ENCODE peak calls at places on chromosomes 6 and 20, in five cellular contexts. W is HL-60, F is SJSA1, V is A549, G is stomach. E is an unnamed sample.

GRCh38 chr20:57473246-57474042 is 51.5 kb downstream of the CTCFL start:
- DNase-seq in G (no peak), W (peak; percentile 90), V (no peak), F (no peak), E (no peak)

GRCh38 chr6:85569323-85569722 is 24.3 kb downstream of the SNX14 start:
- DNase-seq in V (no peak), G (no peak), F (no peak), W (no peak), E (no peak)

GRCh38 chr6:87197547-87197946 is 42.2 kb downstream of the ZNF292 start:
- DNase-seq in G (no peak), W (no peak), F (no peak), V (no peak), E (no peak)

GRCh38 chr6:149921361-149921760 is 1.6 kb downstream of the RAET1G start:
- DNase-seq in F (no peak), V (no peak), G (no peak), W (no peak), E (no peak)

GRCh38 chr20:57772349-57772964 is 62.6 kb upstream of the PMEPA1 start:
- DNase-seq in F (peak; percentile 79), W (no peak), G (no peak), V (peak; percentile 94), E (peak; percentile 17)

GRCh38 chr6:134253681-134254080 is 64.2 kb downstream of the SGK1 start:
- DNase-seq in F (no peak), W (no peak), V (no peak), G (no peak), E (no peak)

GRCh38 chr6:168774381-168774780 is 333.4 kb downstream of the SMOC2 start:
- DNase-seq in V (no peak), W (no peak), F (no peak), G (no peak), E (no peak)

GRCh38 chr6:44270526-44271405 is 516 bp downstream of the TMEM151B start:
- DNase-seq in F (no peak), W (no peak), G (no peak), V (no peak), E (no peak)

GRCh38 chr20:4006640-4007039 is 8.7 kb downstream of the RNF24 start:
- DNase-seq in G (peak; percentile 80), V (no peak), W (no peak), F (no peak), E (no peak)

GRCh38 chr6:7507600-7507999 is 33.9 kb upstream of the DSP start:
- DNase-seq in G (no peak), F (no peak), W (no peak), V (no peak), E (no peak)

GRCh38 chr20:6265204-6265904 is 142.5 kb upstream of the FERMT1 start:
- DNase-seq in G (no peak), F (peak; percentile 24), W (no peak), V (peak; percentile 8), E (no peak)

GRCh38 chr6:17413313-17413750 is 19.9 kb downstream of the CAP2 start:
- DNase-seq in F (peak; percentile 71), G (no peak), V (no peak), W (no peak), E (no peak)

GRCh38 chr20:49486064-49486463 is 3.6 kb upstream of the KCNB1 start:
- DNase-seq in G (no peak), F (no peak), W (no peak), V (no peak), E (no peak)

GRCh38 chr6:166633732-166634535 is 6.9 kb upstream of the RPS6KA2 start:
- DNase-seq in V (no peak), G (no peak), F (no peak), W (peak; percentile 46), E (no peak)

GRCh38 chr6:53124131-53124800 is 24.4 kb downstream of the GCM1 start:
- DNase-seq in F (no peak), G (no peak), V (no peak), W (no peak), E (no peak)

DNA sequence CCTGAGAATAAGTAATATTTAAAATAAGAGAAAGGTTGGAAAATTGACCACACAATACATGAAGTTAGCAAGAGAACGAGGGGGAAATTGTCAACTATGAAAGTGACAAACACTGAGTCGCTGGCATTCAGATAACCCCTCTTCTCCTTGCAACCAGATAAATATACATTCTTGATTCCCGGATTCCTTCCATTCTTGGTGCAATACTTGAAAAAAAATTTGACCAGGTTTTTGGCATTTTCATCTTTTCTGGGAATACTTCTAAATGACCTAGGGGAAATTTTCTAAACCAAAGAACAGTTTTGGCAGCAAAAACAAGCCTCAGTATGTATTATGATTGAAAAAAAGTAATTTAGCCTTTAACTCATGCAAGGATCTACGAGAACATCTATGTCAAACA is 164.0 kb downstream of the PDE7B start:
- DNase-seq in F (no peak), V (no peak), W (no peak), G (no peak), E (no peak)
- H3K27ac ChIP-seq in F (peak overlapping the region; percentile 86), V (peak overlapping the region; percentile 92), W (no peak overlapping the region), G (no peak overlapping the region), E (no peak overlapping the region)

DNA sequence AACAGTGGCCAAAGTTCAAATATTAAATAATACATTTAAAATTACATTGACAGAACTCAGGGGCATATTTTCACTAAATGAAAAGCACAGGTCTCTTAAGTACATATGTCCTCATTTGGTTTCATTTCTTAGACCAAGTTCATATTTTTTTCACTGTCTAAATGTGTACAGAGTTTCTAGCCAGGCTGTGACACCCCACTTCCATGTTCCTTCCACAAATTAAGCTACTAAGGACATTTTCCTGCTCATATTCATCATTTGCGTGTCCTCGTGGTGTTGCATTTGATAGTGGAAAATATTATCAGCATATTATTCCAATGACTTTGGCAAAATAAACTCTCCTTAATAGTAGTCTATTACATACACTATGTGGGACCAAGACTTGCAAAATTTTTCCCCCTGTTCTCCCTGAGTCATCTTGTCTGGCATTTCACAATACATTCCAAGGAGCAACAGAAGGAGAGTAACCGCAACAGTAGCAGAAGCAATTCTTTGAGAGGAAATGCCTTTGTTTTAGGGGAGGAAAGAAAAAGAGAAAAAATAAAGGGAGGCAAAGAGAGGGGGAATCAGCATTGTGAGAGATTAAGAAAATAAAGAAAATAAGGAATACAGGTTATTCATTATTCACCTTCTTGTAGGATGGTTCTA is 599.2 kb downstream of the COL12A1 start:
- DNase-seq in V (peak; percentile 17), G (no peak), W (no peak), F (peak; percentile 89), E (no peak)
- H3K27ac ChIP-seq in V (peak overlapping the region; percentile 88), G (no peak overlapping the region), W (no peak overlapping the region), F (peak overlapping the region; percentile 91), E (no peak overlapping the region)

GRCh38 chr20:63795178-63795830 is 35.8 kb downstream of the ZBTB46 start:
- DNase-seq in V (no peak), F (no peak), G (no peak), W (no peak), E (no peak)

GRCh38 chr20:63791497-63792156 is 39.4 kb downstream of the ZBTB46 start:
- DNase-seq in V (no peak), G (no peak), F (no peak), W (no peak), E (no peak)

GRCh38 chr20:63792866-63793265 is 38.2 kb downstream of the ZBTB46 start:
- DNase-seq in W (no peak), V (no peak), F (no peak), G (no peak), E (no peak)

GRCh38 chr20:63790572-63791168 is 40.4 kb downstream of the ZBTB46 start:
- DNase-seq in V (no peak), G (no peak), W (no peak), F (no peak), E (no peak)

DNA sequence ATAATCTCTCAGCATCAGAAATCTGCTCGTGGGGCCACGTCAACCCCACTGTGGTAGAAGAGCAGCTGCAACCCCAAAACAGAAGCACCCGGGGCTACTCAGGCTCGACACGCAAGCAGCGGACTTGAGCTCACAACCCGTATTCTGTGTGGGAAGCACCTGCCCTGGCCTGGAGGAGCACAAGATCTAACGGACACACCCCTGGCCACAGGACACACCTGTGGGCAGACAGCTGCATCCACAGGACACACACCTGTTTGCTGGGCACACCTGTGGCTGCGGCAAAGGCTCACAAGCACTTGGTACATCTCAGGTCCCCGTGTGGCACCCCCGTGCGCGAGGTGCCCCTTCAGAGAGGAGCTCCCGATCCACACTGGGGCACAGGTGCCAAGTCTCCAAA is 36.5 kb downstream of the ZBTB46 start:
- DNase-seq in V (no peak), F (no peak), G (no peak), W (no peak), E (no peak)
- H3K27ac ChIP-seq in V (no peak overlapping the region), F (no peak overlapping the region), G (no peak overlapping the region), W (no peak overlapping the region), E (no peak overlapping the region)

GRCh38 chr6:27834384-27834783 is 77.8 kb downstream of the OR2B2 start:
- DNase-seq in W (no peak), V (no peak), F (no peak), G (no peak), E (no peak)

GRCh38 chr6:27836783-27837635 is 75.2 kb downstream of the OR2B2 start:
- DNase-seq in V (no peak), W (peak; percentile 47), F (peak; percentile 86), G (peak; percentile 62), E (peak; percentile 49)

GRCh38 chr6:27836080-27836782 is 76.0 kb downstream of the OR2B2 start:
- DNase-seq in G (no peak), V (no peak), F (no peak), W (no peak), E (no peak)

GRCh38 chr6:27837636-27838512 is 74.3 kb downstream of the OR2B2 start:
- DNase-seq in V (peak; percentile 87), F (peak; percentile 74), G (peak; percentile 82), W (peak; percentile 100), E (peak; percentile 64)

GRCh38 chr6:27834879-27835549 is 77.2 kb downstream of the OR2B2 start:
- DNase-seq in F (no peak), W (no peak), V (no peak), G (no peak), E (no peak)
- H3K27ac ChIP-seq in F (no peak overlapping the region), W (peak overlapping the region; percentile 99), V (peak overlapping the region; percentile 74), G (no peak overlapping the region), E (peak overlapping the region; percentile 92)

DNA sequence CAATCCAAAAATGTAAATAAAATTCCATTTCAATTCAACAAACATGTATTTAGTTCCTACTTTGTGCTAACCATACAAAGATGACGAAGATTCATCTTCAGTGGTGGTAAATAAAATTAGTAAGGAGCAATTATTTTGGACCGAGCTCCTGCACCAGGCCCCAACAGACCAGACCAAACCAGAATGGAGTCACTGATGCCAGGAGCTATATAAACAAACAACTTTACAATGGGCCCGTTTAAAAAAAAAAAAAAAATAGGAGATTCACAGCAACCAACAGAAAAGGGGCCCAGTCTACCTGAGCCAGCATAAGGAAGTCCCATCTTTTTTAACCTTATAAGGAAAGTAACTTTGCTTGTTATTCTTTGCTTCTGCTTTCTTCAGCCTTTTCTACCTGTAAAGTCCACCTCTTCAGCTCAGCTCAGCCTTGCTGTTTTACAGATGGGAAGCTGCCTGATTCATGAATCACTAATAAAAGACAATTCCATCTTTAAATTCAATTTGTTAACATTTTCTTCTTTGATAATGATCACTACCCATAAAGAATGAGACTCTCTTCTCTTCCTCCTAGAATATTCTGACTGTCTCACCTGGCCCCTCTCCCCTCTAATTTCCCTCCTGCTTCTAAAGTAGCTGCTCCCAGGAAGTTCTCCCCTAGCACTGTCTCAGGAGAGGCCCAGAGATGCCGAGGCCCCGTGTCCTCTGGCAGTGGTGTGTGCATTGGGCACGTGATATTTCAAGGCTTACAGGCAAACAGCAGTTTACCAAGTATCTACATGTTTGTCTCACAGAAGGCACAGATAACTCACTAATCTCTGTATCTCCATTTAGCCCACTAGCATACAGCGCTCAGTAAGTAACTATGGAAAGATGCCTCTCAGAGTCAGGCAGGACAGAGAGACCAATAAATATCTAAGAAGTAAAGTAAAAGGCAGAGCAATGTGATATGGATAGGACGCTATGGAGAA is 8.4 kb downstream of the MBOAT1 start:
- DNase-seq in G (no peak), W (no peak), V (no peak), F (peak; percentile 81), E (no peak)
- H3K27ac ChIP-seq in G (peak overlapping the region; percentile 66), W (peak overlapping the region; percentile 92), V (peak overlapping the region; percentile 84), F (peak overlapping the region; percentile 84), E (no peak overlapping the region)

GRCh38 chr6:3453410-3453809 is 3.4 kb downstream of the SLC22A23 start:
- DNase-seq in V (no peak), W (no peak), G (no peak), F (no peak), E (no peak)
- H3K27ac ChIP-seq in V (no peak overlapping the region), W (no peak overlapping the region), G (no peak overlapping the region), F (no peak overlapping the region), E (no peak overlapping the region)